ENCODE peak calls at places on chromosomes 12 and 14, in eight cellular contexts. One of them, this sample, is unnamed.

GRCh38 chr14:79544671-79545070 is 666.6 kb downstream of the DIO2 start:
- DNase-seq in lung: no peak
- DNase-seq in CD4-positive, CD25-positive, alpha-beta regulatory T cell: no peak
- DNase-seq in neuronal stem cell: no peak
- DNase-seq in foreskin fibroblast: no peak
- DNase-seq in dorsolateral prefrontal cortex: no peak
- DNase-seq in aorta: no peak
- DNase-seq in cardiac fibroblast: peak; percentile 33
- DNase-seq in this sample: no peak

GRCh38 chr12:646303-647038 is 16.8 kb downstream of the NINJ2 start:
- DNase-seq in CD4-positive, CD25-positive, alpha-beta regulatory T cell: no peak
- DNase-seq in cardiac fibroblast: peak; percentile 57
- DNase-seq in dorsolateral prefrontal cortex: no peak
- DNase-seq in lung: peak; percentile 54
- DNase-seq in foreskin fibroblast: no peak
- DNase-seq in aorta: peak; percentile 87
- DNase-seq in neuronal stem cell: no peak
- DNase-seq in this sample: no peak

GRCh38 chr12:55707841-55708694 is at the start of gene ITGA7:
- DNase-seq in neuronal stem cell: peak; percentile 92
- DNase-seq in aorta: peak; percentile 98
- DNase-seq in cardiac fibroblast: no peak
- DNase-seq in foreskin fibroblast: no peak
- DNase-seq in dorsolateral prefrontal cortex: no peak
- DNase-seq in lung: peak; percentile 44
- DNase-seq in CD4-positive, CD25-positive, alpha-beta regulatory T cell: no peak
- DNase-seq in this sample: no peak

GRCh38 chr12:115000038-115000437 is 316.1 kb upstream of the TBX3 start:
- DNase-seq in CD4-positive, CD25-positive, alpha-beta regulatory T cell: no peak
- DNase-seq in cardiac fibroblast: peak; percentile 33
- DNase-seq in dorsolateral prefrontal cortex: no peak
- DNase-seq in aorta: no peak
- DNase-seq in foreskin fibroblast: no peak
- DNase-seq in lung: no peak
- DNase-seq in neuronal stem cell: no peak
- DNase-seq in this sample: peak; percentile 39

GRCh38 chr12:73421832-73422231 is 1115.8 kb upstream of the ATXN7L3B start:
- DNase-seq in neuronal stem cell: no peak
- DNase-seq in foreskin fibroblast: no peak
- DNase-seq in aorta: no peak
- DNase-seq in lung: no peak
- DNase-seq in cardiac fibroblast: no peak
- DNase-seq in CD4-positive, CD25-positive, alpha-beta regulatory T cell: no peak
- DNase-seq in dorsolateral prefrontal cortex: no peak
- DNase-seq in this sample: no peak

GRCh38 chr12:109309441-109310246 is 560 bp upstream of the FOXN4 start:
- DNase-seq in foreskin fibroblast: no peak
- DNase-seq in neuronal stem cell: no peak
- DNase-seq in CD4-positive, CD25-positive, alpha-beta regulatory T cell: no peak
- DNase-seq in cardiac fibroblast: no peak
- DNase-seq in aorta: no peak
- DNase-seq in lung: no peak
- DNase-seq in dorsolateral prefrontal cortex: no peak
- DNase-seq in this sample: no peak

GRCh38 chr14:53531151-53531550 is 378.0 kb upstream of the DDHD1 start:
- DNase-seq in neuronal stem cell: no peak
- DNase-seq in aorta: no peak
- DNase-seq in CD4-positive, CD25-positive, alpha-beta regulatory T cell: no peak
- DNase-seq in foreskin fibroblast: no peak
- DNase-seq in cardiac fibroblast: no peak
- DNase-seq in dorsolateral prefrontal cortex: no peak
- DNase-seq in lung: no peak
- DNase-seq in this sample: no peak

GRCh38 chr14:61107896-61108295 is 126.9 kb downstream of the SLC38A6 start:
- DNase-seq in dorsolateral prefrontal cortex: no peak
- DNase-seq in cardiac fibroblast: no peak
- DNase-seq in lung: no peak
- DNase-seq in neuronal stem cell: no peak
- DNase-seq in foreskin fibroblast: no peak
- DNase-seq in aorta: no peak
- DNase-seq in CD4-positive, CD25-positive, alpha-beta regulatory T cell: no peak
- DNase-seq in this sample: no peak

GRCh38 chr12:14243941-14244340 is 121.5 kb upstream of the ATF7IP start:
- DNase-seq in aorta: no peak
- DNase-seq in cardiac fibroblast: no peak
- DNase-seq in lung: no peak
- DNase-seq in dorsolateral prefrontal cortex: no peak
- DNase-seq in foreskin fibroblast: no peak
- DNase-seq in neuronal stem cell: no peak
- DNase-seq in CD4-positive, CD25-positive, alpha-beta regulatory T cell: no peak
- DNase-seq in this sample: no peak

GRCh38 chr12:75623631-75624118 is 112.3 kb upstream of the KRR1 start:
- DNase-seq in cardiac fibroblast: peak; percentile 70
- DNase-seq in aorta: no peak
- DNase-seq in CD4-positive, CD25-positive, alpha-beta regulatory T cell: no peak
- DNase-seq in neuronal stem cell: no peak
- DNase-seq in foreskin fibroblast: peak; percentile 73
- DNase-seq in lung: no peak
- DNase-seq in dorsolateral prefrontal cortex: no peak
- DNase-seq in this sample: peak; percentile 21

GRCh38 chr14:67221248-67221981 is 19.8 kb upstream of the PALS1 start:
- DNase-seq in dorsolateral prefrontal cortex: no peak
- DNase-seq in aorta: no peak
- DNase-seq in cardiac fibroblast: peak; percentile 18
- DNase-seq in neuronal stem cell: no peak
- DNase-seq in CD4-positive, CD25-positive, alpha-beta regulatory T cell: no peak
- DNase-seq in foreskin fibroblast: peak; percentile 41
- DNase-seq in lung: no peak
- DNase-seq in this sample: no peak

GRCh38 chr14:75184039-75184438 is 7.6 kb upstream of the TMED10 start:
- DNase-seq in neuronal stem cell: no peak
- DNase-seq in aorta: no peak
- DNase-seq in cardiac fibroblast: no peak
- DNase-seq in lung: no peak
- DNase-seq in dorsolateral prefrontal cortex: no peak
- DNase-seq in foreskin fibroblast: no peak
- DNase-seq in CD4-positive, CD25-positive, alpha-beta regulatory T cell: no peak
- DNase-seq in this sample: no peak

GRCh38 chr14:45891417-45892080 is 638.5 kb upstream of the MIS18BP1 start:
- DNase-seq in CD4-positive, CD25-positive, alpha-beta regulatory T cell: no peak
- DNase-seq in neuronal stem cell: peak; percentile 8
- DNase-seq in aorta: no peak
- DNase-seq in lung: no peak
- DNase-seq in foreskin fibroblast: no peak
- DNase-seq in dorsolateral prefrontal cortex: no peak
- DNase-seq in cardiac fibroblast: no peak
- DNase-seq in this sample: no peak

GRCh38 chr14:104843442-104844305 is 21.4 kb upstream of the CEP170B start:
- DNase-seq in foreskin fibroblast: no peak
- DNase-seq in lung: no peak
- DNase-seq in aorta: peak; percentile 78
- DNase-seq in CD4-positive, CD25-positive, alpha-beta regulatory T cell: no peak
- DNase-seq in cardiac fibroblast: no peak
- DNase-seq in dorsolateral prefrontal cortex: peak; percentile 51
- DNase-seq in neuronal stem cell: peak; percentile 59
- DNase-seq in this sample: no peak

GRCh38 chr14:52936437-52936836 is 14.4 kb downstream of the FERMT2 start:
- DNase-seq in dorsolateral prefrontal cortex: no peak
- DNase-seq in lung: no peak
- DNase-seq in CD4-positive, CD25-positive, alpha-beta regulatory T cell: no peak
- DNase-seq in cardiac fibroblast: no peak
- DNase-seq in foreskin fibroblast: no peak
- DNase-seq in aorta: no peak
- DNase-seq in neuronal stem cell: no peak
- DNase-seq in this sample: no peak

GRCh38 chr12:6533653-6534157 is 612 bp upstream of the GAPDH start:
- DNase-seq in dorsolateral prefrontal cortex: peak; percentile 92
- DNase-seq in CD4-positive, CD25-positive, alpha-beta regulatory T cell: no peak
- DNase-seq in lung: peak; percentile 70
- DNase-seq in foreskin fibroblast: peak; percentile 87
- DNase-seq in aorta: peak; percentile 86
- DNase-seq in neuronal stem cell: peak; percentile 92
- DNase-seq in cardiac fibroblast: peak; percentile 86
- DNase-seq in this sample: no peak

GRCh38 chr12:34396861-34397590 is 374.7 kb downstream of the ALG10 start:
- DNase-seq in aorta: peak; percentile 51
- DNase-seq in dorsolateral prefrontal cortex: peak; percentile 2
- DNase-seq in foreskin fibroblast: no peak
- DNase-seq in cardiac fibroblast: no peak
- DNase-seq in CD4-positive, CD25-positive, alpha-beta regulatory T cell: no peak
- DNase-seq in lung: peak; percentile 25
- DNase-seq in neuronal stem cell: no peak
- DNase-seq in this sample: no peak

GRCh38 chr14:27148143-27148542 is 550.3 kb upstream of the NOVA1 start:
- DNase-seq in dorsolateral prefrontal cortex: no peak
- DNase-seq in aorta: no peak
- DNase-seq in cardiac fibroblast: no peak
- DNase-seq in foreskin fibroblast: no peak
- DNase-seq in CD4-positive, CD25-positive, alpha-beta regulatory T cell: no peak
- DNase-seq in neuronal stem cell: no peak
- DNase-seq in lung: no peak
- DNase-seq in this sample: no peak

GRCh38 chr12:78698747-78699146 is 165.8 kb upstream of the SYT1 start:
- DNase-seq in lung: no peak
- DNase-seq in cardiac fibroblast: no peak
- DNase-seq in neuronal stem cell: no peak
- DNase-seq in dorsolateral prefrontal cortex: no peak
- DNase-seq in CD4-positive, CD25-positive, alpha-beta regulatory T cell: no peak
- DNase-seq in foreskin fibroblast: no peak
- DNase-seq in aorta: no peak
- DNase-seq in this sample: no peak

GRCh38 chr12:113041560-113041959 is 15.0 kb upstream of the DTX1 start:
- DNase-seq in foreskin fibroblast: no peak
- DNase-seq in dorsolateral prefrontal cortex: no peak
- DNase-seq in aorta: no peak
- DNase-seq in CD4-positive, CD25-positive, alpha-beta regulatory T cell: no peak
- DNase-seq in neuronal stem cell: no peak
- DNase-seq in cardiac fibroblast: no peak
- DNase-seq in lung: no peak
- DNase-seq in this sample: no peak

GRCh38 chr12:19998968-19999792 is 369.2 kb upstream of the PDE3A start:
- DNase-seq in neuronal stem cell: no peak
- DNase-seq in foreskin fibroblast: no peak
- DNase-seq in CD4-positive, CD25-positive, alpha-beta regulatory T cell: no peak
- DNase-seq in cardiac fibroblast: no peak
- DNase-seq in lung: no peak
- DNase-seq in aorta: no peak
- DNase-seq in dorsolateral prefrontal cortex: no peak
- DNase-seq in this sample: no peak

GRCh38 chr12:52055781-52056711 is 4.8 kb downstream of the NR4A1 start:
- DNase-seq in CD4-positive, CD25-positive, alpha-beta regulatory T cell: no peak
- DNase-seq in dorsolateral prefrontal cortex: peak; percentile 75
- DNase-seq in neuronal stem cell: no peak
- DNase-seq in lung: no peak
- DNase-seq in aorta: peak; percentile 87
- DNase-seq in cardiac fibroblast: peak; percentile 77
- DNase-seq in foreskin fibroblast: no peak
- DNase-seq in this sample: no peak

GRCh38 chr12:39611818-39612217 is 7.8 kb downstream of the ABCD2 start:
- DNase-seq in neuronal stem cell: no peak
- DNase-seq in CD4-positive, CD25-positive, alpha-beta regulatory T cell: no peak
- DNase-seq in dorsolateral prefrontal cortex: no peak
- DNase-seq in aorta: no peak
- DNase-seq in cardiac fibroblast: no peak
- DNase-seq in lung: no peak
- DNase-seq in foreskin fibroblast: no peak
- DNase-seq in this sample: no peak
- H3K4me3 ChIP-seq in neuronal stem cell: no peak overlapping the region
- H3K4me3 ChIP-seq in CD4-positive, CD25-positive, alpha-beta regulatory T cell: peak overlapping the region; percentile 59
- H3K4me3 ChIP-seq in dorsolateral prefrontal cortex: no peak overlapping the region
- H3K4me3 ChIP-seq in aorta: no peak overlapping the region
- H3K4me3 ChIP-seq in cardiac fibroblast: no peak overlapping the region
- H3K4me3 ChIP-seq in lung: no peak overlapping the region
- H3K4me3 ChIP-seq in foreskin fibroblast: no peak overlapping the region
- H3K4me3 ChIP-seq in this sample: no peak overlapping the region

GRCh38 chr14:20434701-20435453 is 1.1 kb downstream of the KLHL33 start:
- DNase-seq in lung: no peak
- DNase-seq in cardiac fibroblast: peak; percentile 49
- DNase-seq in foreskin fibroblast: no peak
- DNase-seq in neuronal stem cell: no peak
- DNase-seq in aorta: peak; percentile 87
- DNase-seq in dorsolateral prefrontal cortex: peak; percentile 76
- DNase-seq in CD4-positive, CD25-positive, alpha-beta regulatory T cell: no peak
- DNase-seq in this sample: no peak
- H3K4me3 ChIP-seq in lung: no peak overlapping the region
- H3K4me3 ChIP-seq in cardiac fibroblast: peak overlapping the region; percentile 15
- H3K4me3 ChIP-seq in foreskin fibroblast: peak overlapping the region; percentile 24
- H3K4me3 ChIP-seq in neuronal stem cell: peak overlapping the region; percentile 44
- H3K4me3 ChIP-seq in aorta: no peak overlapping the region
- H3K4me3 ChIP-seq in dorsolateral prefrontal cortex: peak overlapping the region; percentile 45
- H3K4me3 ChIP-seq in CD4-positive, CD25-positive, alpha-beta regulatory T cell: no peak overlapping the region
- H3K4me3 ChIP-seq in this sample: no peak overlapping the region

DNA sequence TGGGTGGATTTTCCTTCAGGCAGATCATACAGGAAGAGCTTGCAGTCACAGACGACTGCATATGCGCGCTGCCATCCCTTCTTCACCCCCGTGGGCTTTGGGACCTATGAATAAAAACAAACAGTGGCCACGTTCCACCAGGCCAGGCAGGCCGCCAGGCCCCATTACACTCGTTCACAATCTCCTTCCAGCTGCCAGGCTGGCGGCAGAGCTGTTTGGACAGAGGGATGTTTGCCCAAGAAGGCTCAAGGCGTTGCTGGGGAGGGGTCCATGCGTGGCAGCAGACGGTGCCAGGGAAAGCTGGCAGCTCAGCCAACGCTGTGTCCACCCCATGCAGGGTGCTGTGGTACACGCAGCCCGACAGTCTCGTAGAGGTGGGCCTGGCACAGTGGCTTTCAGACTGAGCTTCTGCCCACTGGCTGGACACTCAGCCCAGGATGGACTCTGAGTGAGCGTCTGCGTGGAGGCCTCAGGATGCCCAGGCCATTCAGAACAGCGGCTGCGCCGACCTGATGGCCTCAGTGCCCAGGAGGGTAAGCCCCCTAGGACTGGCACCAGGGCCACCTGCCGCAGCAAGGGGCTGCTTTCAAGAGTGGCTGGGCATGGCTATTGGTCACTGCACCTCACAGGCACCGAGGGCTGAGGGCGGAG is 27.5 kb downstream of the AMN start:
- DNase-seq in neuronal stem cell: no peak
- DNase-seq in foreskin fibroblast: peak; percentile 47
- DNase-seq in CD4-positive, CD25-positive, alpha-beta regulatory T cell: no peak
- DNase-seq in lung: no peak
- DNase-seq in cardiac fibroblast: no peak
- DNase-seq in aorta: peak; percentile 85
- DNase-seq in dorsolateral prefrontal cortex: peak; percentile 80
- DNase-seq in this sample: no peak
- H3K4me3 ChIP-seq in neuronal stem cell: no peak overlapping the region
- H3K4me3 ChIP-seq in foreskin fibroblast: no peak overlapping the region
- H3K4me3 ChIP-seq in CD4-positive, CD25-positive, alpha-beta regulatory T cell: no peak overlapping the region
- H3K4me3 ChIP-seq in lung: no peak overlapping the region
- H3K4me3 ChIP-seq in cardiac fibroblast: no peak overlapping the region
- H3K4me3 ChIP-seq in aorta: no peak overlapping the region
- H3K4me3 ChIP-seq in dorsolateral prefrontal cortex: no peak overlapping the region
- H3K4me3 ChIP-seq in this sample: no peak overlapping the region

GRCh38 chr14:20302042-20302761 is 3.5 kb downstream of the TTC5 start:
- DNase-seq in aorta: no peak
- DNase-seq in CD4-positive, CD25-positive, alpha-beta regulatory T cell: no peak
- DNase-seq in dorsolateral prefrontal cortex: no peak
- DNase-seq in neuronal stem cell: no peak
- DNase-seq in cardiac fibroblast: peak; percentile 13
- DNase-seq in foreskin fibroblast: peak; percentile 12
- DNase-seq in lung: no peak
- DNase-seq in this sample: no peak

GRCh38 chr14:20305265-20306078 is at the start of gene TTC5:
- DNase-seq in dorsolateral prefrontal cortex: peak; percentile 78
- DNase-seq in foreskin fibroblast: peak; percentile 77
- DNase-seq in aorta: peak; percentile 95
- DNase-seq in neuronal stem cell: peak; percentile 84
- DNase-seq in cardiac fibroblast: peak; percentile 94
- DNase-seq in CD4-positive, CD25-positive, alpha-beta regulatory T cell: peak; percentile 94
- DNase-seq in lung: peak; percentile 88
- DNase-seq in this sample: peak; percentile 68

GRCh38 chr14:20306079-20306423 is 300 bp upstream of the TTC5 start:
- DNase-seq in aorta: no peak
- DNase-seq in neuronal stem cell: no peak
- DNase-seq in lung: no peak
- DNase-seq in foreskin fibroblast: no peak
- DNase-seq in cardiac fibroblast: no peak
- DNase-seq in CD4-positive, CD25-positive, alpha-beta regulatory T cell: no peak
- DNase-seq in dorsolateral prefrontal cortex: no peak
- DNase-seq in this sample: no peak
- H3K4me3 ChIP-seq in aorta: no peak overlapping the region
- H3K4me3 ChIP-seq in neuronal stem cell: no peak overlapping the region
- H3K4me3 ChIP-seq in lung: no peak overlapping the region
- H3K4me3 ChIP-seq in foreskin fibroblast: peak overlapping the region; percentile 87
- H3K4me3 ChIP-seq in cardiac fibroblast: no peak overlapping the region
- H3K4me3 ChIP-seq in CD4-positive, CD25-positive, alpha-beta regulatory T cell: peak overlapping the region; percentile 99
- H3K4me3 ChIP-seq in dorsolateral prefrontal cortex: peak overlapping the region; percentile 71
- H3K4me3 ChIP-seq in this sample: peak overlapping the region; percentile 66

This sample was measured in HFF-Myc.